ENCODE peak calls at places on chromosomes 1 and 21, in seven cellular contexts. T, X, U, I, H, M and B are unnamed samples.

GRCh38 chr1:56297948-56298347 is 281.4 kb downstream of the PLPP3 start:
- DNase-seq in M (peak; percentile 21), I (no peak), T (no peak), H (no peak), X (no peak), U (no peak), B (no peak)

GRCh38 chr1:163178628-163179027 is 24.1 kb downstream of the RGS5 start:
- DNase-seq in I (no peak), H (no peak), U (no peak), M (no peak), X (no peak), T (no peak), B (no peak)

GRCh38 chr1:212311836-212312497 is 26.8 kb downstream of the PPP2R5A start:
- DNase-seq in M (no peak), X (no peak), H (no peak), U (peak; percentile 17), I (no peak), T (no peak), B (no peak)

GRCh38 chr1:207962716-207963428 is 51.9 kb upstream of the CD34 start:
- DNase-seq in T (peak; percentile 71), I (peak; percentile 34), U (peak; percentile 17), M (peak; percentile 45), X (no peak), H (peak; percentile 57), B (peak; percentile 50)

GRCh38 chr1:44377925-44378784 is 23.1 kb upstream of the ERI3 start:
- DNase-seq in H (peak; percentile 28), U (peak; percentile 47), X (peak; percentile 59), I (peak; percentile 24), M (peak; percentile 72), T (peak; percentile 26), B (peak; percentile 38)

GRCh38 chr1:92095868-92096267 is 15.7 kb downstream of the BTBD8 start:
- DNase-seq in U (no peak), I (no peak), X (no peak), M (no peak), T (no peak), H (no peak), B (no peak)

GRCh38 chr1:55213029-55213884 is 1.9 kb downstream of the USP24 start:
- DNase-seq in H (no peak), M (no peak), I (no peak), U (peak; percentile 44), T (no peak), X (no peak), B (no peak)

GRCh38 chr1:42165511-42166210 is 1.1 kb upstream of the GUCA2A start:
- DNase-seq in M (peak; percentile 93), I (peak; percentile 90), H (peak; percentile 77), U (peak; percentile 92), X (peak; percentile 87), T (peak; percentile 96), B (no peak)

GRCh38 chr1:91282695-91283420 is 121.8 kb downstream of the HFM1 start:
- DNase-seq in M (peak; percentile 77), I (peak; percentile 54), X (no peak), U (peak; percentile 67), H (peak; percentile 39), T (peak; percentile 55), B (no peak)

GRCh38 chr1:58189453-58189852 is 357.1 kb downstream of the OMA1 start:
- DNase-seq in X (no peak), U (no peak), H (no peak), M (no peak), T (no peak), I (no peak), B (no peak)

GRCh38 chr1:3070654-3071506 is 1.9 kb downstream of the PRDM16 start:
- DNase-seq in H (no peak), U (peak; percentile 11), T (no peak), M (peak; percentile 37), I (no peak), X (peak; percentile 78), B (no peak)

GRCh38 chr21:23968722-23969647 is 1638.3 kb downstream of the MRPL39 start:
- DNase-seq in X (peak; percentile 54), M (peak; percentile 25), T (peak; percentile 22), H (peak; percentile 80), U (no peak), I (no peak), B (no peak)

GRCh38 chr1:243713470-243714186 is 136.4 kb downstream of the AKT3 start:
- DNase-seq in M (no peak), U (no peak), H (peak; percentile 16), T (no peak), I (no peak), X (no peak), B (peak; percentile 45)

GRCh38 chr1:9960705-9961562 is 17.7 kb downstream of the NMNAT1 start:
- DNase-seq in T (no peak), U (no peak), H (peak; percentile 20), I (no peak), X (no peak), M (no peak), B (no peak)

GRCh38 chr1:193303849-193304248 is 117.4 kb upstream of the B3GALT2 start:
- DNase-seq in U (no peak), H (no peak), T (no peak), M (no peak), X (no peak), I (no peak), B (no peak)

GRCh38 chr1:24901791-24902470 is 28.1 kb downstream of the RUNX3 start:
- DNase-seq in U (no peak), T (no peak), H (no peak), X (no peak), M (peak; percentile 10), I (no peak), B (no peak)

GRCh38 chr1:9413877-9414213 is 121.2 kb downstream of the SPSB1 start:
- DNase-seq in T (no peak), H (no peak), M (no peak), U (no peak), X (no peak), I (no peak), B (no peak)

GRCh38 chr1:21260405-21261129 is 29.7 kb downstream of the ECE1 start:
- DNase-seq in M (no peak), H (no peak), T (no peak), U (no peak), I (no peak), X (no peak), B (no peak)

GRCh38 chr1:76133977-76134376 is 59.4 kb downstream of the ST6GALNAC3 start:
- DNase-seq in I (no peak), H (no peak), U (no peak), T (no peak), X (no peak), M (no peak), B (no peak)

GRCh38 chr1:40739455-40740008 is 44.1 kb upstream of the KCNQ4 start:
- DNase-seq in U (no peak), T (no peak), M (no peak), H (no peak), X (no peak), I (no peak), B (no peak)

GRCh38 chr1:177302365-177303044 is 131.7 kb downstream of the BRINP2 start:
- DNase-seq in I (no peak), H (no peak), U (no peak), T (no peak), M (no peak), X (no peak), B (no peak)

GRCh38 chr1:46605242-46605641 is 1.2 kb upstream of the MKNK1 start:
- DNase-seq in I (no peak), M (no peak), X (no peak), T (no peak), H (no peak), U (no peak), B (no peak)

DNA sequence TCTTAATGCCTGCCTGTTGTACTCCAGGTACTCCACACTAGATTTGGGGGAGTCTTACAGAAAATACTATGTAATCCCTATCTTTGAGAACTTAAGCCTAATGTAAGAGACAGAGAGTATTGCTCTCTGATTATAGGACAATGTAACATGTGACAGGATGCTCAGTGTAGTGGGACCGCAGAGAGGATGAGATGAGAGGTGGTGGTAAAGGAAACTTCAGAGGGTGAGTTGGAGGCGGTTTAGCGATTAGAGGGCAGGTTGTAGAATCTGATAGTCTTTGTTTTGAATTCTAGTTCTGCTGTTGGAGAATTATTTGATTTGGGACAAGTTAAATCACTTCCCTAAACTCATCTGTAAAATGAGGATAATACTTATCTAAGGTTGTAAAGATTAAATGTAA is 5.4 kb downstream of the SOAT1 start:
- DNase-seq in I (no peak), M (no peak), U (no peak), T (no peak), X (no peak), H (no peak), B (no peak)
- H3K27me3 ChIP-seq in I (no peaks in the 10 kb centered on the region), M (no peaks in the 10 kb centered on the region), U (no peaks in the 10 kb centered on the region), T (no peaks in the 10 kb centered on the region), X (no peaks in the 10 kb centered on the region), H (no peaks in the 10 kb centered on the region), B (no peaks in the 10 kb centered on the region)

DNA sequence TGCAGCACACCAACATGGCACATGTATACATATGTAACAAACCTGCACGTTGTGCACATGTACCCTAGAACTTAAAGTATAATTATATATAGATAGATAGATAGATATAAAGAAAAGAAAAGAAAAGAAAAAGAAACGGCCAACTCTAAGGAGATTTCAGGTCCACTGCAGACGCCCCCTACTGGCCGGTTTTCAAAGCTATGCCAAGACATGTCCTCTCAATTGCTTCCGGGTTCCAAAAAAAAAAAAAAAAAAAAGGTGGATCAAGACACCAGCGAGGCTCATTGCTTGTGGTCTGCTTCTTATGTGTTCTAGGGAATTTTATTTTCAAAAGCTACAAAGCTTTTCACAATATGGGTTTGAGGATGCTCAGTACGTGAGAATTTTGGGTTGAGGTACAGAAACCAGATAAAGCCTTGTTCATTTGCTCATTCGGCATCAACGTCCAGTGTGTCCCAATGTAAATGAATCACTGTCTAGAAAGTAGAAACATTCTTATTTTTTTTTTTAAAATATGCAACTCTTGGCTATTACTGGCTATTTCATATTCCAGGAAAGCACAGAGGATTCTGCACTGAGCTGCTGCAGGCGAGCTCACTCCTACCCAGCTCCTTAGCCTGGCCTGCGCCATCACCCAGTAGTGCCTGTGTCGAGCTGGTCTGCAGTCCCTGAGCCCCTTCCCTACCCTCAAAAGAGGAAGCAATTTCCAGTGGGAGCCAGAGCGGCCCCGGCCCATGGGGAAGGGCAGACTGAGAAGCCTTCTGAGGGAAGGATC is 643.0 kb downstream of the KIF26B start:
- DNase-seq in M (no peak), U (no peak), X (no peak), T (no peak), H (no peak), I (no peak), B (no peak)
- TF ChIP-seq CTCF in M (peak; percentile 39), U (peak; percentile 41), X (no peak), T (no peak), H (peak; percentile 55), I (no peak), B (peak; percentile 26)

GRCh38 chr21:38428211-38428610 is 70.1 kb downstream of the ERG start:
- DNase-seq in T (no peak), H (no peak), M (no peak), I (no peak), X (no peak), U (no peak), B (no peak)
- H3K27me3 ChIP-seq in T (no peaks in the 10 kb centered on the region), H (no peaks in the 10 kb centered on the region), M (no peaks in the 10 kb centered on the region), I (no peaks in the 10 kb centered on the region), X (no peaks in the 10 kb centered on the region), U (no peaks in the 10 kb centered on the region), B (no peaks in the 10 kb centered on the region)

GRCh38 chr1:197127513-197127912 is 19.0 kb downstream of the ASPM start:
- DNase-seq in U (no peak), H (no peak), I (no peak), M (no peak), T (no peak), X (no peak), B (no peak)

GRCh38 chr1:197129698-197130097 is 16.8 kb downstream of the ASPM start:
- DNase-seq in I (no peak), M (no peak), T (no peak), U (no peak), H (no peak), X (no peak), B (no peak)

GRCh38 chr1:197126698-197127097 is 19.8 kb downstream of the ASPM start:
- DNase-seq in M (no peak), X (no peak), U (no peak), T (no peak), H (no peak), I (no peak), B (no peak)

GRCh38 chr1:197130677-197131304 is 15.7 kb downstream of the ASPM start:
- DNase-seq in U (peak; percentile 54), H (no peak), X (no peak), T (no peak), I (no peak), M (peak; percentile 9), B (no peak)
- TF ChIP-seq CTCF in U (no peak), H (no peak), X (no peak), T (no peak), I (no peak), M (no peak), B (no peak)